ENCODE peak calls at places on chromosomes 4 and X, in four cellular contexts. N, R, Y and Z are unnamed samples.

GRCh38 chr4:184199780-184200179 is 17.9 kb downstream of the ENPP6 start:
- DNase-seq in N (no peak), R (no peak), Y (no peak), Z (no peak)

GRCh38 chrX:30489323-30489722 is 88.2 kb downstream of the TASL start:
- DNase-seq in N (no peak), R (no peak), Y (no peak), Z (no peak)

GRCh38 chr4:121791481-121791880 is 9.6 kb upstream of the EXOSC9 start:
- DNase-seq in N (peak; percentile 60), R (no peak), Y (peak; percentile 91), Z (no peak)

GRCh38 chrX:111869639-111870034 is 6.3 kb upstream of the TRPC5OS start:
- DNase-seq in N (peak; percentile 47), R (peak; percentile 28), Y (peak; percentile 50), Z (peak; percentile 24)

GRCh38 chr4:157804986-157805385 is 367.8 kb downstream of the GASK1B start:
- DNase-seq in N (peak; percentile 12), R (no peak), Y (no peak), Z (no peak)

GRCh38 chr4:38743866-38744265 is 38.9 kb downstream of the TLR10 start:
- DNase-seq in N (peak; percentile 6), R (no peak), Y (peak; percentile 46), Z (no peak)

GRCh38 chr4:23333946-23334878 is 555.6 kb downstream of the PPARGC1A start:
- DNase-seq in N (peak; percentile 73), R (peak; percentile 90), Y (peak; percentile 61), Z (no peak)

GRCh38 chrX:54928876-54929275 is 8.3 kb downstream of the TRO start:
- DNase-seq in N (no peak), R (no peak), Y (no peak), Z (no peak)

GRCh38 chr4:70838972-70839536 is 636 bp downstream of the GRSF1 start:
- DNase-seq in N (peak; percentile 56), R (peak; percentile 78), Y (peak; percentile 57), Z (peak; percentile 39)

GRCh38 chrX:143664302-143664701 is 28.4 kb upstream of the SLITRK4 start:
- DNase-seq in N (peak; percentile 20), R (peak; percentile 13), Y (peak; percentile 9), Z (no peak)
- TF ChIP-seq CTCF in N (peak; percentile 36), R (peak; percentile 73), Y (peak; percentile 59), Z (peak; percentile 66)

GRCh38 chrX:68665502-68665901 is 18.0 kb downstream of the STARD8 start:
- DNase-seq in N (no peak), R (no peak), Y (no peak), Z (no peak)
- TF ChIP-seq CTCF in N (no peak), R (no peak), Y (peak; percentile 20), Z (no peak)

DNA sequence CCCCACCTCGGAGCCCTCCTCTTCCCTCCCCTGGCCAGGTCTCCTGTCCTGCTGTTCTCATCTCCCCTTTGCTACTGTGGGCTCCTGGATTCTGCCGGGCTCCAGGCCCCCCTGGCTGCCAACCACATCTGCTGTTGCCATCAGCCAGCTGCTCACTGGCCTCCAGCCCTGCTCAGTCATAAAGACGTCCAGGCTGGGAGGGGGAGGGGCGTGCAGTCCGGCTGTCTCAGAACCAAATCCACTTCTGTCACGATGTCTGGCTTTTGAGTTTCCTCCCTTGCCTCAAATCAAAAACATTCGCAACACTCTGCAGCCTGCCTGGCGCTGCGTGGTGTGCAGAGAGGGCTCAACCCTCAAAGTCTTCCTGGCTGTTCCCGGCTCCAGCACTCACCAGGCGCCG is 7.1 kb downstream of the RASL11B start:
- DNase-seq in N (peak; percentile 18), R (no peak), Y (peak; percentile 84), Z (no peak)
- TF ChIP-seq CTCF in N (no peak), R (no peak), Y (no peak), Z (no peak)

GRCh38 chr4:77881460-77882295 is 19.0 kb downstream of the MRPL1 start:
- DNase-seq in N (peak; percentile 55), R (no peak), Y (peak; percentile 21), Z (no peak)
- TF ChIP-seq CTCF in N (no peak), R (no peak), Y (no peak), Z (peak; percentile 9)

DNA sequence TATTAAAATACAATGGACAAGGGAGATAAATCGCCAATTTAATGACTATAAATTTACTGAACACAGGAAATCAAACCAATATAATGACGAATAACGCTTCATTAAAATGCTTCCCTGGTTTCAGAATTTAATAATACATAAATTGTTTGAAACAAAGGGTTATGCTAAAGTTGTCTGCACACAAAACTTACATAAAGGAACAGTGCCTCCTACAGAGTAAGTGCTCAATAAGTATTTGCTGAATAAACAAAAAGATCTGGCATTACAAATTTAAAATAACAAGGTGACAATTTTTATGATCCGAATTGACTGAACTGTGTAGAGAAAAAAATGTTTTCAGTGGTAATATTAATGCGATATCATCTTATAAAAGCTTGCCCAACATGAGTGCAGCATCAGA is 69.6 kb downstream of the NOCT start:
- DNase-seq in N (peak; percentile 46), R (peak; percentile 26), Y (peak; percentile 20), Z (no peak)
- TF ChIP-seq CTCF in N (peak; percentile 22), R (peak; percentile 76), Y (peak; percentile 44), Z (peak; percentile 12)

DNA sequence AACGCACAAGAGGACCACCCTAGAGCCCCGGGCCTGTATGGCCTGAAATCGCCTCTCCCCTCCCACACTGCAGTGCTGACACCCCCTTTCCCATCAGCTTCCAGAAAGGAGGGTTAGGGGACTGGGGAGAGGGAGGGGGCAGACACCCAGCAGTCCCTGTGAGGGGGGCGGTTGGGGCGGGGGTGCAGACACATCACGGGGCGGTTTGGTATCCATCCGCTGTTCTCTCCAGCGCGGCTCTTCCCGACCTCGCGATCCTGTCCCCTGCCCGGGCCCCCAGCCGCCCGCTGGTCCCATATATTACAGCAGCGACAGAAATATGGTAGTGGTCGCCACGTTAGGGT is 404 bp upstream of the GPRASP2 start:
- DNase-seq in N (no peak), R (no peak), Y (no peak), Z (no peak)
- TF ChIP-seq CTCF in N (no peak), R (no peak), Y (no peak), Z (no peak)

GRCh38 chr4:1746265-1746691 is 25.0 kb downstream of the TACC3 start:
- DNase-seq in N (peak; percentile 71), R (peak; percentile 84), Y (peak; percentile 53), Z (peak; percentile 98)

GRCh38 chr4:1745697-1746096 is 24.4 kb downstream of the TACC3 start:
- DNase-seq in N (no peak), R (no peak), Y (no peak), Z (no peak)

GRCh38 chr4:1748465-1748995 is 27.2 kb downstream of the TACC3 start:
- DNase-seq in N (peak; percentile 65), R (peak; percentile 83), Y (peak; percentile 38), Z (peak; percentile 89)

GRCh38 chr4:1747603-1747967 is 26.3 kb downstream of the TACC3 start:
- DNase-seq in N (no peak), R (no peak), Y (no peak), Z (no peak)

GRCh38 chr4:1746919-1747602 is 25.7 kb downstream of the TACC3 start:
- DNase-seq in N (no peak), R (no peak), Y (no peak), Z (no peak)
- TF ChIP-seq CTCF in N (no peak), R (no peak), Y (no peak), Z (no peak)